ENCODE peak calls at places on chromosomes 1 and 21, in six cellular contexts. Z is GM19239; C is T-cell; J is IMR-90; I is stimulated activated CD8-positive, alpha-beta memory T cell treated with anti-CD3 and anti-CD28 coated beads, Interleukin-7, amount 100 ng/mL, for 1 hour; W is NCI-H2029 treated with DMSO at 0.1 percent for 48 hours. T is an unnamed sample.

GRCh38 chr1:183159960-183160359 is 26.1 kb upstream of the LAMC2 start:
- DNase-seq in Z (no peak), C (no peak), J (no peak), I (no peak), W (peak), T (peak)

GRCh38 chr21:42234026-42234425 is 15.1 kb downstream of the ABCG1 start:
- DNase-seq in Z (no peak), C (no peak), J (no peak), I (no peak), W (peak), T (no peak)

GRCh38 chr1:26887125-26887524 is 3.0 kb downstream of the GPN2 start:
- DNase-seq in Z (no peak), C (no peak), J (peak), I (no peak), W (no peak), T (peak)

GRCh38 chr1:172203135-172203823 is 217.2 kb upstream of the C1orf105 start:
- DNase-seq in Z (no peak), C (no peak), J (peak), I (no peak), W (no peak), T (no peak)

GRCh38 chr1:117061986-117062415 is 1.9 kb downstream of the TTF2 start:
- DNase-seq in Z (no peak), C (no peak), J (peak), I (no peak), W (no peak), T (peak)

GRCh38 chr1:112767646-112768045 is 52.5 kb upstream of the PPM1J start:
- DNase-seq in Z (no peak), C (no peak), J (no peak), I (no peak), W (no peak), T (no peak)

GRCh38 chr1:147238053-147238902 is 4.2 kb upstream of the CHD1L start:
- DNase-seq in Z (no peak), C (no peak), J (no peak), I (no peak), W (no peak), T (no peak)

GRCh38 chr1:26531651-26532131 is 2.1 kb downstream of the RPS6KA1 start:
- DNase-seq in Z (no peak), C (no peak), J (no peak), I (no peak), W (peak), T (no peak)

GRCh38 chr21:35905973-35906357 is 154.4 kb downstream of the SETD4 start:
- DNase-seq in Z (no peak), C (no peak), J (no peak), I (no peak), W (no peak), T (peak)

GRCh38 chr1:59057211-59057694 is 239.6 kb upstream of the FGGY start:
- DNase-seq in Z (no peak), C (no peak), J (peak), I (no peak), W (peak), T (peak)

GRCh38 chr1:31183927-31184554 is 55.6 kb downstream of the NKAIN1 start:
- DNase-seq in Z (peak), C (peak), J (peak), I (no peak), W (peak), T (peak)

T was measured in GM23248.